ENCODE peak calls at places on chromosomes 4 and X, in six cellular contexts. One of them, this sample, is unnamed.

GRCh38 chr4:52659016-52659721 is at the start of gene USP46:
- DNase-seq in HFFc6: peak; percentile 46
- DNase-seq in activated naive CD4-positive, alpha-beta T cell treated with anti-CD3 and anti-CD28 coated beads, Interleukin-2, amount 50 U/mL, for 16 hours: peak; percentile 45
- DNase-seq in stimulated activated CD8-positive, alpha-beta memory T cell treated with anti-CD3 and anti-CD28 coated beads, Interleukin-4, amount 100 ng/mL, for 24 hours: peak; percentile 38
- DNase-seq in upper lobe of right lung: peak; percentile 91
- DNase-seq in SK-MEL-5: peak; percentile 64
- DNase-seq in this sample: peak; percentile 86

GRCh38 chrX:139739138-139739537 is 31.2 kb upstream of the MCF2 start:
- DNase-seq in activated naive CD4-positive, alpha-beta T cell treated with anti-CD3 and anti-CD28 coated beads, Interleukin-2, amount 50 U/mL, for 16 hours: no peak
- DNase-seq in stimulated activated CD8-positive, alpha-beta memory T cell treated with anti-CD3 and anti-CD28 coated beads, Interleukin-4, amount 100 ng/mL, for 24 hours: no peak
- DNase-seq in upper lobe of right lung: no peak
- DNase-seq in HFFc6: peak; percentile 63
- DNase-seq in SK-MEL-5: peak; percentile 15
- DNase-seq in this sample: no peak

GRCh38 chr4:64911846-64912245 is 502.6 kb upstream of the TECRL start:
- DNase-seq in stimulated activated CD8-positive, alpha-beta memory T cell treated with anti-CD3 and anti-CD28 coated beads, Interleukin-4, amount 100 ng/mL, for 24 hours: no peak
- DNase-seq in SK-MEL-5: peak; percentile 36
- DNase-seq in activated naive CD4-positive, alpha-beta T cell treated with anti-CD3 and anti-CD28 coated beads, Interleukin-2, amount 50 U/mL, for 16 hours: no peak
- DNase-seq in upper lobe of right lung: no peak
- DNase-seq in HFFc6: no peak
- DNase-seq in this sample: no peak

GRCh38 chr4:77095101-77095826 is 19.5 kb upstream of the CCNI start:
- DNase-seq in upper lobe of right lung: peak; percentile 83
- DNase-seq in HFFc6: peak; percentile 56
- DNase-seq in SK-MEL-5: peak; percentile 76
- DNase-seq in activated naive CD4-positive, alpha-beta T cell treated with anti-CD3 and anti-CD28 coated beads, Interleukin-2, amount 50 U/mL, for 16 hours: peak; percentile 70
- DNase-seq in stimulated activated CD8-positive, alpha-beta memory T cell treated with anti-CD3 and anti-CD28 coated beads, Interleukin-4, amount 100 ng/mL, for 24 hours: peak; percentile 62
- DNase-seq in this sample: peak; percentile 86

GRCh38 chr4:64718091-64718490 is 308.8 kb upstream of the TECRL start:
- DNase-seq in HFFc6: no peak
- DNase-seq in SK-MEL-5: peak; percentile 72
- DNase-seq in stimulated activated CD8-positive, alpha-beta memory T cell treated with anti-CD3 and anti-CD28 coated beads, Interleukin-4, amount 100 ng/mL, for 24 hours: no peak
- DNase-seq in upper lobe of right lung: no peak
- DNase-seq in activated naive CD4-positive, alpha-beta T cell treated with anti-CD3 and anti-CD28 coated beads, Interleukin-2, amount 50 U/mL, for 16 hours: no peak
- DNase-seq in this sample: no peak

GRCh38 chrX:150454508-150455219 is 91.5 kb downstream of the MAMLD1 start:
- DNase-seq in HFFc6: no peak
- DNase-seq in upper lobe of right lung: no peak
- DNase-seq in SK-MEL-5: no peak
- DNase-seq in activated naive CD4-positive, alpha-beta T cell treated with anti-CD3 and anti-CD28 coated beads, Interleukin-2, amount 50 U/mL, for 16 hours: no peak
- DNase-seq in stimulated activated CD8-positive, alpha-beta memory T cell treated with anti-CD3 and anti-CD28 coated beads, Interleukin-4, amount 100 ng/mL, for 24 hours: no peak
- DNase-seq in this sample: no peak

GRCh38 chrX:106912864-106913263 is 7.3 kb upstream of the CLDN2 start:
- DNase-seq in SK-MEL-5: no peak
- DNase-seq in activated naive CD4-positive, alpha-beta T cell treated with anti-CD3 and anti-CD28 coated beads, Interleukin-2, amount 50 U/mL, for 16 hours: no peak
- DNase-seq in upper lobe of right lung: no peak
- DNase-seq in HFFc6: peak; percentile 8
- DNase-seq in stimulated activated CD8-positive, alpha-beta memory T cell treated with anti-CD3 and anti-CD28 coated beads, Interleukin-4, amount 100 ng/mL, for 24 hours: no peak
- DNase-seq in this sample: no peak

GRCh38 chrX:72079607-72080006 is 52.1 kb downstream of the RTL5 start:
- DNase-seq in upper lobe of right lung: no peak
- DNase-seq in activated naive CD4-positive, alpha-beta T cell treated with anti-CD3 and anti-CD28 coated beads, Interleukin-2, amount 50 U/mL, for 16 hours: no peak
- DNase-seq in SK-MEL-5: no peak
- DNase-seq in HFFc6: no peak
- DNase-seq in stimulated activated CD8-positive, alpha-beta memory T cell treated with anti-CD3 and anti-CD28 coated beads, Interleukin-4, amount 100 ng/mL, for 24 hours: no peak
- DNase-seq in this sample: no peak

GRCh38 chr4:82667761-82668505 is 106.1 kb upstream of the TMEM150C start:
- DNase-seq in stimulated activated CD8-positive, alpha-beta memory T cell treated with anti-CD3 and anti-CD28 coated beads, Interleukin-4, amount 100 ng/mL, for 24 hours: no peak
- DNase-seq in activated naive CD4-positive, alpha-beta T cell treated with anti-CD3 and anti-CD28 coated beads, Interleukin-2, amount 50 U/mL, for 16 hours: no peak
- DNase-seq in SK-MEL-5: no peak
- DNase-seq in upper lobe of right lung: no peak
- DNase-seq in HFFc6: no peak
- DNase-seq in this sample: no peak

GRCh38 chr4:149234798-149235197 is 580.8 kb downstream of the IQCM start:
- DNase-seq in HFFc6: no peak
- DNase-seq in stimulated activated CD8-positive, alpha-beta memory T cell treated with anti-CD3 and anti-CD28 coated beads, Interleukin-4, amount 100 ng/mL, for 24 hours: no peak
- DNase-seq in SK-MEL-5: no peak
- DNase-seq in upper lobe of right lung: no peak
- DNase-seq in activated naive CD4-positive, alpha-beta T cell treated with anti-CD3 and anti-CD28 coated beads, Interleukin-2, amount 50 U/mL, for 16 hours: no peak
- DNase-seq in this sample: no peak

GRCh38 chr4:30996841-30997240 is 276.7 kb downstream of the PCDH7 start:
- DNase-seq in SK-MEL-5: no peak
- DNase-seq in stimulated activated CD8-positive, alpha-beta memory T cell treated with anti-CD3 and anti-CD28 coated beads, Interleukin-4, amount 100 ng/mL, for 24 hours: no peak
- DNase-seq in HFFc6: no peak
- DNase-seq in upper lobe of right lung: no peak
- DNase-seq in activated naive CD4-positive, alpha-beta T cell treated with anti-CD3 and anti-CD28 coated beads, Interleukin-2, amount 50 U/mL, for 16 hours: no peak
- DNase-seq in this sample: no peak

GRCh38 chr4:109989044-109989443 is 76.4 kb downstream of the EGF start:
- DNase-seq in HFFc6: no peak
- DNase-seq in activated naive CD4-positive, alpha-beta T cell treated with anti-CD3 and anti-CD28 coated beads, Interleukin-2, amount 50 U/mL, for 16 hours: no peak
- DNase-seq in SK-MEL-5: no peak
- DNase-seq in stimulated activated CD8-positive, alpha-beta memory T cell treated with anti-CD3 and anti-CD28 coated beads, Interleukin-4, amount 100 ng/mL, for 24 hours: no peak
- DNase-seq in upper lobe of right lung: no peak
- DNase-seq in this sample: no peak

GRCh38 chrX:9184231-9184630 is 150.3 kb upstream of the FAM9B start:
- DNase-seq in activated naive CD4-positive, alpha-beta T cell treated with anti-CD3 and anti-CD28 coated beads, Interleukin-2, amount 50 U/mL, for 16 hours: no peak
- DNase-seq in upper lobe of right lung: no peak
- DNase-seq in SK-MEL-5: no peak
- DNase-seq in stimulated activated CD8-positive, alpha-beta memory T cell treated with anti-CD3 and anti-CD28 coated beads, Interleukin-4, amount 100 ng/mL, for 24 hours: no peak
- DNase-seq in HFFc6: no peak
- DNase-seq in this sample: no peak

GRCh38 chrX:2829066-2829430 is 318 bp downstream of the GYG2 start:
- DNase-seq in upper lobe of right lung: no peak
- DNase-seq in HFFc6: no peak
- DNase-seq in stimulated activated CD8-positive, alpha-beta memory T cell treated with anti-CD3 and anti-CD28 coated beads, Interleukin-4, amount 100 ng/mL, for 24 hours: no peak
- DNase-seq in activated naive CD4-positive, alpha-beta T cell treated with anti-CD3 and anti-CD28 coated beads, Interleukin-2, amount 50 U/mL, for 16 hours: no peak
- DNase-seq in SK-MEL-5: no peak
- DNase-seq in this sample: no peak

GRCh38 chr4:17544205-17544604 is 29.2 kb downstream of the CLRN2 start:
- DNase-seq in stimulated activated CD8-positive, alpha-beta memory T cell treated with anti-CD3 and anti-CD28 coated beads, Interleukin-4, amount 100 ng/mL, for 24 hours: no peak
- DNase-seq in upper lobe of right lung: no peak
- DNase-seq in SK-MEL-5: peak; percentile 90
- DNase-seq in activated naive CD4-positive, alpha-beta T cell treated with anti-CD3 and anti-CD28 coated beads, Interleukin-2, amount 50 U/mL, for 16 hours: no peak
- DNase-seq in HFFc6: peak; percentile 37
- DNase-seq in this sample: no peak

GRCh38 chr4:36159208-36159607 is 85.1 kb downstream of the ARAP2 start:
- DNase-seq in HFFc6: no peak
- DNase-seq in upper lobe of right lung: no peak
- DNase-seq in stimulated activated CD8-positive, alpha-beta memory T cell treated with anti-CD3 and anti-CD28 coated beads, Interleukin-4, amount 100 ng/mL, for 24 hours: no peak
- DNase-seq in SK-MEL-5: peak; percentile 54
- DNase-seq in activated naive CD4-positive, alpha-beta T cell treated with anti-CD3 and anti-CD28 coated beads, Interleukin-2, amount 50 U/mL, for 16 hours: no peak
- DNase-seq in this sample: no peak

GRCh38 chr4:82833696-82834313 is 35.2 kb upstream of the SCD5 start:
- DNase-seq in stimulated activated CD8-positive, alpha-beta memory T cell treated with anti-CD3 and anti-CD28 coated beads, Interleukin-4, amount 100 ng/mL, for 24 hours: no peak
- DNase-seq in SK-MEL-5: no peak
- DNase-seq in upper lobe of right lung: no peak
- DNase-seq in HFFc6: peak; percentile 89
- DNase-seq in activated naive CD4-positive, alpha-beta T cell treated with anti-CD3 and anti-CD28 coated beads, Interleukin-2, amount 50 U/mL, for 16 hours: no peak
- DNase-seq in this sample: no peak

GRCh38 chr4:101977096-101977495 is 186.6 kb downstream of the BANK1 start:
- DNase-seq in SK-MEL-5: peak; percentile 60
- DNase-seq in upper lobe of right lung: no peak
- DNase-seq in stimulated activated CD8-positive, alpha-beta memory T cell treated with anti-CD3 and anti-CD28 coated beads, Interleukin-4, amount 100 ng/mL, for 24 hours: no peak
- DNase-seq in activated naive CD4-positive, alpha-beta T cell treated with anti-CD3 and anti-CD28 coated beads, Interleukin-2, amount 50 U/mL, for 16 hours: no peak
- DNase-seq in HFFc6: peak; percentile 92
- DNase-seq in this sample: no peak

This sample was measured in sigmoid colon.